ENCODE peak calls at places on chromosomes 6 and 20, in nine cellular contexts. G is spleen, S is Panc1, R is HL-60, I is SJCRH30, M is skeletal muscle cell, C is fibroblast of lung, Z is retinal pigment epithelial cell, L is cardiac fibroblast. E is an unnamed sample.

GRCh38 chr6:2917801-2918495 is 14.8 kb upstream of the SERPINB9 start:
- DNase-seq in C (peak; percentile 39), Z (no peak), L (peak; percentile 28), G (no peak), S (no peak), M (no peak), R (no peak), I (no peak), E (no peak)

GRCh38 chr6:148723484-148723883 is 23.3 kb upstream of the UST start:
- DNase-seq in C (peak; percentile 88), R (no peak), I (no peak), S (no peak), M (peak; percentile 91), Z (peak; percentile 57), L (peak; percentile 82), G (no peak), E (peak; percentile 93)

GRCh38 chr6:29516108-29516507 is 28.4 kb upstream of the MAS1L start:
- DNase-seq in L (no peak), S (no peak), Z (no peak), C (peak; percentile 5), G (no peak), M (peak; percentile 36), R (no peak), I (peak; percentile 72), E (no peak)

GRCh38 chr6:52098649-52099184 is 11.3 kb upstream of the PKHD1 start:
- DNase-seq in I (peak; percentile 49), L (no peak), G (no peak), S (no peak), R (no peak), C (no peak), M (no peak), Z (no peak), E (no peak)

GRCh38 chr6:13863699-13864155 is 49.4 kb upstream of the MCUR1 start:
- DNase-seq in S (no peak), I (no peak), R (no peak), M (no peak), Z (no peak), C (no peak), L (no peak), G (no peak), E (no peak)

GRCh38 chr6:117270121-117270959 is 5.0 kb downstream of the VGLL2 start:
- DNase-seq in L (no peak), Z (no peak), S (no peak), I (no peak), C (no peak), M (no peak), G (peak; percentile 67), R (no peak), E (no peak)

GRCh38 chr6:170063851-170064617 is 226.8 kb downstream of the DLL1 start:
- DNase-seq in C (no peak), G (peak; percentile 48), L (no peak), R (no peak), Z (no peak), M (no peak), S (no peak), I (no peak), E (no peak)

GRCh38 chr20:45489083-45489531 is 19.6 kb downstream of the WFDC2 start:
- DNase-seq in R (no peak), Z (no peak), L (peak; percentile 16), G (no peak), I (no peak), C (peak; percentile 33), S (no peak), M (no peak), E (no peak)

GRCh38 chr20:62066339-62066982 is 780 bp upstream of the TAF4 start:
- DNase-seq in R (peak; percentile 35), L (peak; percentile 35), C (peak; percentile 41), I (peak; percentile 79), G (peak; percentile 91), M (no peak), Z (no peak), S (no peak), E (no peak)

GRCh38 chr6:26268659-26269402 is 96.2 kb upstream of the BTN3A2 start:
- DNase-seq in S (no peak), I (no peak), Z (no peak), C (peak; percentile 58), R (no peak), M (no peak), G (no peak), L (peak; percentile 41), E (no peak)

GRCh38 chr6:138787138-138787537 is 8.7 kb upstream of the ECT2L start:
- DNase-seq in L (no peak), M (no peak), I (no peak), R (no peak), C (no peak), Z (no peak), G (no peak), S (no peak), E (no peak)

GRCh38 chr6:125046107-125046925 is 84.1 kb downstream of the RNF217 start:
- DNase-seq in G (no peak), R (no peak), Z (no peak), M (no peak), C (no peak), L (no peak), S (no peak), I (peak; percentile 6), E (no peak)

GRCh38 chr6:30399390-30400058 is 54.6 kb downstream of the RPP21 start:
- DNase-seq in Z (no peak), C (no peak), M (no peak), S (no peak), I (no peak), L (no peak), R (no peak), G (no peak), E (no peak)

GRCh38 chr6:5672581-5673011 is 334.1 kb downstream of the NRN1 start:
- DNase-seq in L (peak; percentile 82), M (peak; percentile 85), Z (peak; percentile 61), R (no peak), G (no peak), S (no peak), C (peak; percentile 89), I (peak; percentile 31), E (peak; percentile 62)

GRCh38 chr20:11952621-11953020 is 34.9 kb downstream of the BTBD3 start:
- DNase-seq in G (no peak), C (peak; percentile 28), L (no peak), R (no peak), Z (no peak), S (no peak), I (no peak), M (no peak), E (no peak)

GRCh38 chr20:45115386-45115774 is 406 bp upstream of the WFDC5 start:
- DNase-seq in L (no peak), G (no peak), R (no peak), M (no peak), S (no peak), C (no peak), Z (no peak), I (no peak), E (no peak)

GRCh38 chr20:5030348-5031205 is 29.3 kb upstream of the SLC23A2 start:
- DNase-seq in S (no peak), C (no peak), I (no peak), R (no peak), G (peak; percentile 17), M (no peak), Z (no peak), L (no peak), E (no peak)

GRCh38 chr6:3849681-3850450 is 693 bp downstream of the FAM50B start:
- DNase-seq in Z (no peak), S (no peak), G (peak; percentile 84), R (no peak), M (no peak), L (peak; percentile 27), I (no peak), C (peak; percentile 22), E (no peak)

GRCh38 chr6:105135907-105136432 is 43.8 kb downstream of the POPDC3 start:
- DNase-seq in C (peak; percentile 24), L (peak; percentile 36), S (no peak), R (no peak), Z (no peak), M (no peak), G (no peak), I (peak; percentile 54), E (no peak)

GRCh38 chr6:105136433-105137350 is 43.1 kb downstream of the POPDC3 start:
- DNase-seq in R (no peak), L (peak; percentile 60), I (peak; percentile 81), S (no peak), G (peak; percentile 79), M (no peak), C (peak; percentile 60), Z (no peak), E (no peak)

GRCh38 chr6:105135056-105135455 is 44.8 kb downstream of the POPDC3 start:
- DNase-seq in C (peak; percentile 20), M (no peak), R (no peak), G (no peak), L (peak; percentile 23), S (peak; percentile 20), Z (no peak), I (peak; percentile 67), E (no peak)

GRCh38 chr6:105138141-105138540 is 41.7 kb downstream of the POPDC3 start:
- DNase-seq in M (no peak), G (no peak), S (no peak), R (no peak), Z (no peak), I (no peak), L (no peak), C (no peak), E (no peak)

GRCh38 chr6:105137388-105137787 is 42.4 kb downstream of the POPDC3 start:
- DNase-seq in C (peak; percentile 12), G (no peak), Z (no peak), M (no peak), S (no peak), I (no peak), R (no peak), L (peak; percentile 18), E (no peak)
- H3K4me3 ChIP-seq in C (peak overlapping the region; percentile 68), G (peak overlapping the region; percentile 20), Z (peak overlapping the region; percentile 63), M (peak overlapping the region; percentile 81), S (peak overlapping the region; percentile 78), I (peak overlapping the region; percentile 99), R (peak overlapping the region; percentile 45), L (peak overlapping the region; percentile 80), E (peak overlapping the region; percentile 74)

GRCh38 chr6:20876016-20876415 is 341.8 kb downstream of the CDKAL1 start:
- DNase-seq in C (peak; percentile 65), M (no peak), R (no peak), G (no peak), S (no peak), I (peak; percentile 41), Z (peak; percentile 75), L (peak; percentile 40), E (peak; percentile 37)
- H3K4me3 ChIP-seq in C (no peak overlapping the region), M (no peak overlapping the region), R (no peak overlapping the region), G (no peak overlapping the region), S (no peak overlapping the region), I (no peak overlapping the region), Z (no peak overlapping the region), L (no peak overlapping the region), E (no peak overlapping the region)

GRCh38 chr20:25584905-25585704 is at the start of gene NINL:
- DNase-seq in I (peak; percentile 88), L (peak; percentile 67), C (peak; percentile 50), S (no peak), Z (no peak), R (no peak), M (no peak), G (peak; percentile 80), E (no peak)
- H3K4me3 ChIP-seq in I (peak within 1 kb of the TSS; percentile 96), L (peak within 1 kb of the TSS; percentile 62), C (peak within 1 kb of the TSS; percentile 65), S (peak within 1 kb of the TSS; percentile 66), Z (peak within 1 kb of the TSS; percentile 60), R (no peak within 1 kb of the TSS), M (peak within 1 kb of the TSS; percentile 68), G (peak within 1 kb of the TSS; percentile 54), E (peak within 1 kb of the TSS; percentile 68)

DNA sequence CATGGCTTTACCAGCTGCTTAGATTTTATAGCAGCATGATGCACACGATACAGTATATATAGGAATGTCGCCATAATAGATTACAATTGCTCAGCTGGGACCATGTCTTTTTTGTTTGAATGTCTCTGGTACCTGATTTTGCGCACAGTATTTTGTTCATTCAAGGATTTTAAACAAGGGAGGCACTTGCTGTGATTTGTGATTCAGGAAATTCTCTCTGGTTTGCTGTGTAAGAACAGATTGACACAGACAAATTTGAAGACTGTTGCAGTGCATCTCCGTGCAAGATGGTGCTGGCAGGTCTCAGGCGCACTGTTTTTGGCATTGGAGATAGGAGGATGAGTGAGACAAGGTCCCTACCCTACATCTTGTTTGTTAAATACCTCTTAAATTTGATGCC is 2.4 kb downstream of the MAPRE1 start:
- DNase-seq in M (no peak), I (no peak), S (no peak), G (no peak), C (no peak), R (no peak), L (no peak), Z (no peak), E (no peak)
- H3K4me3 ChIP-seq in M (no peak overlapping the region), I (no peak overlapping the region), S (no peak overlapping the region), G (no peak overlapping the region), C (no peak overlapping the region), R (no peak overlapping the region), L (no peak overlapping the region), Z (no peak overlapping the region), E (no peak overlapping the region)

E was measured in AG04449.